ENCODE peak calls at places on chromosomes 13 and 19, in four cellular contexts. T is AG09309, P is epithelial cell of esophagus, U is GM06990. I is an unnamed sample.

GRCh38 chr13:44231786-44232516 is 141.7 kb upstream of the SERP2 start:
- DNase-seq in T (peak), P (peak), U (no peak), I (no peak)

GRCh38 chr19:32873560-32873959 is 4.0 kb upstream of the SLC7A9 start:
- DNase-seq in T (no peak), P (no peak), U (no peak), I (no peak)

GRCh38 chr13:78326608-78327007 is 276.7 kb downstream of the POU4F1 start:
- DNase-seq in T (no peak), P (peak), U (no peak), I (no peak)

GRCh38 chr19:16417660-16418596 is 53.8 kb downstream of the EPS15L1 start:
- DNase-seq in T (no peak), P (peak), U (peak), I (peak)

GRCh38 chr19:54165222-54165621 is 5.7 kb upstream of the LENG1 start:
- DNase-seq in T (no peak), P (no peak), U (no peak), I (no peak)

GRCh38 chr13:40535345-40535836 is 131.1 kb downstream of the FOXO1 start:
- DNase-seq in T (no peak), P (no peak), U (no peak), I (no peak)

GRCh38 chr19:42386974-42387707 is 3.0 kb downstream of the CNFN start:
- DNase-seq in T (no peak), P (peak), U (peak), I (peak)

GRCh38 chr19:49559928-49560327 is 20.4 kb downstream of the NOSIP start:
- DNase-seq in T (no peak), P (no peak), U (no peak), I (no peak)

GRCh38 chr13:45833663-45834062 is 17.9 kb downstream of the SIAH3 start:
- DNase-seq in T (peak), P (peak), U (no peak), I (no peak)

GRCh38 chr19:8355631-8356402 is 8.1 kb upstream of the ANGPTL4 start:
- DNase-seq in T (peak), P (peak), U (no peak), I (no peak)

GRCh38 chr19:46574533-46574932 is 26.6 kb upstream of the CALM3 start:
- DNase-seq in T (no peak), P (no peak), U (no peak), I (no peak)
- H3K4me3 ChIP-seq in T (no peak), P (no peak), U (no peak), I (no peak)

DNA sequence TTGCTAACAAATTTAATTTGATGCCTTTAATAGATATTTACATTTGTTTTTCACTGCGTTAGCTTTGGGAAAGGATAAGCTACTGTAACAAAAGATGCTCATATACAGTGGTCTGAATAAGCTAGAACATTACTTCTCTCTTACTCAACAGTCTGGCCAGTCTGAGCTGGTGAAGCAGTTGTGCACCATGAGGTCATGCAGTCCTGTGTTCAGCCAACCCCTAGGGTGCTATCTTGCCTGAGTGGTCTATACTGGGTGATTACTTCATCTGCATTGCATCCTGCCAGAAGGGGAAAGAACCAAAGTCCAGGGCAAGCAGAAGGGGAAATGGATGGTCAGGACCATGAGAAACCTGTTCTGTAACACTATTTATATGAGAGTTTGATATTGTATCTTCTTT is 31.5 kb downstream of the ERCC5 start:
- DNase-seq in T (no peak), P (peak), U (no peak), I (no peak)
- H3K4me3 ChIP-seq in T (no peak), P (no peak), U (no peak), I (no peak)

GRCh38 chr13:65353951-65354350 is 1876.2 kb downstream of the PCDH9 start:
- DNase-seq in T (no peak), P (no peak), U (no peak), I (no peak)
- H3K4me3 ChIP-seq in T (no peak), P (no peak), U (no peak), I (no peak)

DNA sequence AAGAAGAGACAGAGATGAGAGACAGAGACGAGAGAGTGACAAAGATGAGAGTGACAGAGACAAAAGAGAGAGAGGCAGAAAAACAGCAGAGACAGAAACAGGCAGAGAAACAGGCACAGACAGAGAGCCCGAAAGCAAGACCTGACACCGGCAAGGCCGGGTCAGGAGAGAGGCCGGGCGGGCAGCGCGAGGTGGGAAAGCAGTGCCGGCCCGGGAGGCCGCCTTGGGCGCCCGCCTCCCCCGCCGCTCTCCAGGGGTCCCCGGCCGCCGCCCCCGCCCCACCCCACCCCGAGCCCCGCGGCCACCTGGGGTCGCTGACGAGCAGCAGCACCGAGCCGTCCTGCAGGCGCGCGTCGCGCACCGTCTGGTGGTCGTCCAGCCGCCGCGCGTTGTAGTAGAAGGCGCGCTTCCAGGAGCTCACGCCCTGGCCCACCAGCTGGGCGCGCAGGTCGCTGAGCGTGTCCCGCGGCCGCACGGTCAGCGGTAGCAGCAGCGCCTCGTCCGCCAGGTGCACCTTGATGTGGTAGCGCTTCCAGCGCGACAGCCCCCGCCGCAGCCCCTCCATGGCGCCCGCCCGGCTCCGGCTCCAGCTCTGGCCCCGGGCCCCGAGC is at the start of gene TINCR:
- DNase-seq in T (no peak), P (no peak), U (no peak), I (no peak)
- H3K4me3 ChIP-seq in T (no peak), P (peak), U (no peak), I (peak)

GRCh38 chr19:4682417-4683200 is 12.5 kb upstream of the MYDGF start:
- DNase-seq in T (no peak), P (no peak), U (no peak), I (no peak)

GRCh38 chr19:4676955-4677731 is 7.0 kb upstream of the MYDGF start:
- DNase-seq in T (no peak), P (peak), U (no peak), I (no peak)

GRCh38 chr19:4675346-4675745 is 5.2 kb upstream of the MYDGF start:
- DNase-seq in T (no peak), P (no peak), U (no peak), I (no peak)

GRCh38 chr19:4679416-4679815 is 9.3 kb upstream of the MYDGF start:
- DNase-seq in T (no peak), P (no peak), U (no peak), I (no peak)

DNA sequence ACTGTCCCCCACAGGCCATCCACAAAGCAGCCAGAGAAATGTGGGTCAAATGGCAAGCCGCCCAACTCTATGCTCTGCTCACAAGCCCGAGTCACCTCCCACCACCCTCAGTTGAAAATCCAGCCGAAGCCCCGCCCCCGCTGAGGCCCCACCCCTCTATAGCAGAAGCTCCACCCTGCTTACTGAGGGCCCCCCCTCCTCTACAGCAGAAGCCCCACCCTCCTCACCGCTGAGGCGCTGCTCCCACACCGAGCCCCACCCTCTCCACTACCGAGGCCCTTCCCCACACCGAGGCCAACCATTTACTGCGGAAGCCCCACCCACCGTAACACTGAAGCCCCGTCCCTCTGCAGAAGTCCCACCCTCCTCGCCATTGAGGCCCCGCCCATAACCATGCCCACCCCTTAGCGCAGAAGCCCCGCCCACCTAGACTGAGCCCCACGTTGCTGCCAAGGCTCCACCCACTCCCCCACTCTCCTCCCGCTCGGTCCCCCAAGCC is 8.8 kb upstream of the MYDGF start:
- DNase-seq in T (no peak), P (peak), U (no peak), I (peak)
- H3K4me3 ChIP-seq in T (no peak), P (no peak), U (no peak), I (no peak)

I was measured in right cardiac atrium.